ENCODE peak calls at places on chromosome 11, in ten cellular contexts. One of them, this sample, is unnamed.
A peak's percentile ranks its signal among the peaks of the same experiment; 100 is the strongest.

GRCh38 chr11:134037093-134037908 is 31.6 kb upstream of the JAM3 start:
- DNase-seq in LNCaP clone FGC: no peak
- DNase-seq in fibroblast of pulmonary artery: peak; percentile 66
- DNase-seq in GM10248: peak; percentile 58
- DNase-seq in choroid plexus epithelial cell: peak; percentile 67
- DNase-seq in progenitor cell of endocrine pancreas: peak; percentile 41
- DNase-seq in A549: no peak
- DNase-seq in HFF-Myc: no peak
- DNase-seq in dorsolateral prefrontal cortex: peak; percentile 64
- DNase-seq in ovary: peak; percentile 84
- DNase-seq in this sample: peak; percentile 63

GRCh38 chr11:34366522-34366921 is 8.7 kb upstream of the ABTB2 start:
- DNase-seq in LNCaP clone FGC: peak; percentile 58
- DNase-seq in fibroblast of pulmonary artery: peak; percentile 53
- DNase-seq in GM10248: peak; percentile 44
- DNase-seq in choroid plexus epithelial cell: peak; percentile 61
- DNase-seq in progenitor cell of endocrine pancreas: no peak
- DNase-seq in A549: no peak
- DNase-seq in HFF-Myc: no peak
- DNase-seq in dorsolateral prefrontal cortex: no peak
- DNase-seq in ovary: no peak
- DNase-seq in this sample: no peak

GRCh38 chr11:78801161-78801884 is 226.7 kb upstream of the NARS2 start:
- DNase-seq in LNCaP clone FGC: peak; percentile 97
- DNase-seq in fibroblast of pulmonary artery: peak; percentile 91
- DNase-seq in GM10248: no peak
- DNase-seq in choroid plexus epithelial cell: peak; percentile 96
- DNase-seq in progenitor cell of endocrine pancreas: no peak
- DNase-seq in A549: no peak
- DNase-seq in HFF-Myc: peak; percentile 88
- DNase-seq in dorsolateral prefrontal cortex: no peak
- DNase-seq in ovary: peak; percentile 49
- DNase-seq in this sample: no peak

GRCh38 chr11:94549166-94549565 is 5.4 kb downstream of the FUT4 start:
- DNase-seq in LNCaP clone FGC: no peak
- DNase-seq in fibroblast of pulmonary artery: no peak
- DNase-seq in GM10248: no peak
- DNase-seq in choroid plexus epithelial cell: no peak
- DNase-seq in progenitor cell of endocrine pancreas: no peak
- DNase-seq in A549: no peak
- DNase-seq in HFF-Myc: no peak
- DNase-seq in dorsolateral prefrontal cortex: no peak
- DNase-seq in ovary: no peak
- DNase-seq in this sample: no peak

GRCh38 chr11:128491195-128491936 is 96.0 kb downstream of the ETS1 start:
- DNase-seq in LNCaP clone FGC: no peak
- DNase-seq in fibroblast of pulmonary artery: no peak
- DNase-seq in GM10248: no peak
- DNase-seq in choroid plexus epithelial cell: no peak
- DNase-seq in progenitor cell of endocrine pancreas: no peak
- DNase-seq in A549: no peak
- DNase-seq in HFF-Myc: no peak
- DNase-seq in dorsolateral prefrontal cortex: no peak
- DNase-seq in ovary: no peak
- DNase-seq in this sample: no peak

GRCh38 chr11:37952035-37952434 is 1354.0 kb upstream of the RAG2 start:
- DNase-seq in LNCaP clone FGC: no peak
- DNase-seq in fibroblast of pulmonary artery: peak; percentile 19
- DNase-seq in GM10248: no peak
- DNase-seq in choroid plexus epithelial cell: peak; percentile 28
- DNase-seq in progenitor cell of endocrine pancreas: no peak
- DNase-seq in A549: no peak
- DNase-seq in HFF-Myc: no peak
- DNase-seq in dorsolateral prefrontal cortex: no peak
- DNase-seq in ovary: no peak
- DNase-seq in this sample: no peak

GRCh38 chr11:1298695-1299492 is 10.5 kb downstream of the TOLLIP start:
- DNase-seq in LNCaP clone FGC: peak; percentile 63
- DNase-seq in fibroblast of pulmonary artery: peak; percentile 78
- DNase-seq in GM10248: no peak
- DNase-seq in choroid plexus epithelial cell: peak; percentile 88
- DNase-seq in progenitor cell of endocrine pancreas: no peak
- DNase-seq in A549: peak; percentile 73
- DNase-seq in HFF-Myc: no peak
- DNase-seq in dorsolateral prefrontal cortex: peak; percentile 90
- DNase-seq in ovary: peak; percentile 91
- DNase-seq in this sample: no peak

GRCh38 chr11:46200537-46201281 is 76.8 kb upstream of the CREB3L1 start:
- DNase-seq in LNCaP clone FGC: no peak
- DNase-seq in fibroblast of pulmonary artery: no peak
- DNase-seq in GM10248: no peak
- DNase-seq in choroid plexus epithelial cell: no peak
- DNase-seq in progenitor cell of endocrine pancreas: no peak
- DNase-seq in A549: no peak
- DNase-seq in HFF-Myc: no peak
- DNase-seq in dorsolateral prefrontal cortex: no peak
- DNase-seq in ovary: no peak
- DNase-seq in this sample: no peak

GRCh38 chr11:35654711-35655110 is 7.9 kb upstream of the TRIM44 start:
- DNase-seq in LNCaP clone FGC: no peak
- DNase-seq in fibroblast of pulmonary artery: no peak
- DNase-seq in GM10248: no peak
- DNase-seq in choroid plexus epithelial cell: no peak
- DNase-seq in progenitor cell of endocrine pancreas: no peak
- DNase-seq in A549: no peak
- DNase-seq in HFF-Myc: no peak
- DNase-seq in dorsolateral prefrontal cortex: no peak
- DNase-seq in ovary: no peak
- DNase-seq in this sample: no peak

GRCh38 chr11:132472411-132473205 is 1059.7 kb downstream of the OPCML start:
- DNase-seq in LNCaP clone FGC: no peak
- DNase-seq in fibroblast of pulmonary artery: no peak
- DNase-seq in GM10248: no peak
- DNase-seq in choroid plexus epithelial cell: peak; percentile 43
- DNase-seq in progenitor cell of endocrine pancreas: no peak
- DNase-seq in A549: no peak
- DNase-seq in HFF-Myc: no peak
- DNase-seq in dorsolateral prefrontal cortex: peak; percentile 45
- DNase-seq in ovary: no peak
- DNase-seq in this sample: no peak

GRCh38 chr11:70220136-70220535 is 17.0 kb downstream of the FADD start:
- DNase-seq in LNCaP clone FGC: no peak
- DNase-seq in fibroblast of pulmonary artery: no peak
- DNase-seq in GM10248: no peak
- DNase-seq in choroid plexus epithelial cell: no peak
- DNase-seq in progenitor cell of endocrine pancreas: no peak
- DNase-seq in A549: no peak
- DNase-seq in HFF-Myc: no peak
- DNase-seq in dorsolateral prefrontal cortex: no peak
- DNase-seq in ovary: no peak
- DNase-seq in this sample: no peak

GRCh38 chr11:90453525-90453924 is 230.7 kb upstream of the CHORDC1 start:
- DNase-seq in LNCaP clone FGC: no peak
- DNase-seq in fibroblast of pulmonary artery: no peak
- DNase-seq in GM10248: no peak
- DNase-seq in choroid plexus epithelial cell: no peak
- DNase-seq in progenitor cell of endocrine pancreas: no peak
- DNase-seq in A549: no peak
- DNase-seq in HFF-Myc: no peak
- DNase-seq in dorsolateral prefrontal cortex: no peak
- DNase-seq in ovary: no peak
- DNase-seq in this sample: no peak

GRCh38 chr11:110367571-110367970 is 62.2 kb upstream of the FDX1 start:
- DNase-seq in LNCaP clone FGC: no peak
- DNase-seq in fibroblast of pulmonary artery: peak; percentile 45
- DNase-seq in GM10248: no peak
- DNase-seq in choroid plexus epithelial cell: no peak
- DNase-seq in progenitor cell of endocrine pancreas: no peak
- DNase-seq in A549: no peak
- DNase-seq in HFF-Myc: no peak
- DNase-seq in dorsolateral prefrontal cortex: no peak
- DNase-seq in ovary: no peak
- DNase-seq in this sample: no peak
- TF ChIP-seq CTCF in LNCaP clone FGC: no peak
- TF ChIP-seq CTCF in fibroblast of pulmonary artery: peak; percentile 7
- TF ChIP-seq CTCF in GM10248: peak; percentile 8
- TF ChIP-seq CTCF in choroid plexus epithelial cell: peak; percentile 4
- TF ChIP-seq CTCF in progenitor cell of endocrine pancreas: no peak
- TF ChIP-seq CTCF in A549: peak; percentile 31
- TF ChIP-seq CTCF in HFF-Myc: no peak
- TF ChIP-seq CTCF in dorsolateral prefrontal cortex: peak; percentile 40
- TF ChIP-seq CTCF in ovary: no peak
- TF ChIP-seq CTCF in this sample: no peak

DNA sequence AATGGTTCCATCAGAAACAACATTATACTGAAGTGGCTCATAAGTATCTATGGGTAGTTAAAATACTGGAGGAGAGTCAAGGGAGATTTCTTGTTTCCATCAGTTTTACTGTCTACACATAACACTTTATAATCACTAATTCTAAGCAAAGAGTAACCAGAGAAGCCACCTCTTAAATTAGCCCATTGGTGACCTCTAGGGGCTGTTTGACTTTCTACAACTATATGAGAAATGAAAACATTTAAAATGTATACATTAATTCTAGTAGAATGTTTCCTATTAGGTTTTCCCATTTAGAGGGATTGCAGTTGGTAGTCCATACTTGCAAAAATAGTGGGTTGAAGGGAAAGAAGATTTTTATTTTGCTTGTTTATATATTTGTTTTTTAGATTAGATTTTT is 504.3 kb downstream of the FAM181B start:
- DNase-seq in LNCaP clone FGC: no peak
- DNase-seq in fibroblast of pulmonary artery: peak; percentile 22
- DNase-seq in GM10248: peak; percentile 3
- DNase-seq in choroid plexus epithelial cell: peak; percentile 65
- DNase-seq in progenitor cell of endocrine pancreas: no peak
- DNase-seq in A549: no peak
- DNase-seq in HFF-Myc: no peak
- DNase-seq in dorsolateral prefrontal cortex: no peak
- DNase-seq in ovary: no peak
- DNase-seq in this sample: no peak
- TF ChIP-seq CTCF in LNCaP clone FGC: peak; percentile 61
- TF ChIP-seq CTCF in fibroblast of pulmonary artery: peak; percentile 12
- TF ChIP-seq CTCF in GM10248: peak; percentile 35
- TF ChIP-seq CTCF in choroid plexus epithelial cell: peak; percentile 47
- TF ChIP-seq CTCF in progenitor cell of endocrine pancreas: peak; percentile 77
- TF ChIP-seq CTCF in A549: peak; percentile 28
- TF ChIP-seq CTCF in HFF-Myc: no peak
- TF ChIP-seq CTCF in dorsolateral prefrontal cortex: peak; percentile 23
- TF ChIP-seq CTCF in ovary: no peak
- TF ChIP-seq CTCF in this sample: no peak

GRCh38 chr11:69089258-69089657 is 40.5 kb downstream of the TPCN2 start:
- DNase-seq in LNCaP clone FGC: no peak
- DNase-seq in fibroblast of pulmonary artery: peak; percentile 65
- DNase-seq in GM10248: no peak
- DNase-seq in choroid plexus epithelial cell: peak; percentile 71
- DNase-seq in progenitor cell of endocrine pancreas: no peak
- DNase-seq in A549: no peak
- DNase-seq in HFF-Myc: peak; percentile 42
- DNase-seq in dorsolateral prefrontal cortex: no peak
- DNase-seq in ovary: peak; percentile 36
- DNase-seq in this sample: no peak

GRCh38 chr11:69087811-69088210 is 39.1 kb downstream of the TPCN2 start:
- DNase-seq in LNCaP clone FGC: no peak
- DNase-seq in fibroblast of pulmonary artery: no peak
- DNase-seq in GM10248: no peak
- DNase-seq in choroid plexus epithelial cell: no peak
- DNase-seq in progenitor cell of endocrine pancreas: no peak
- DNase-seq in A549: no peak
- DNase-seq in HFF-Myc: no peak
- DNase-seq in dorsolateral prefrontal cortex: no peak
- DNase-seq in ovary: no peak
- DNase-seq in this sample: no peak

GRCh38 chr11:69086741-69087524 is 38.2 kb downstream of the TPCN2 start:
- DNase-seq in LNCaP clone FGC: no peak
- DNase-seq in fibroblast of pulmonary artery: no peak
- DNase-seq in GM10248: no peak
- DNase-seq in choroid plexus epithelial cell: no peak
- DNase-seq in progenitor cell of endocrine pancreas: no peak
- DNase-seq in A549: no peak
- DNase-seq in HFF-Myc: no peak
- DNase-seq in dorsolateral prefrontal cortex: no peak
- DNase-seq in ovary: no peak
- DNase-seq in this sample: no peak

GRCh38 chr11:69086152-69086551 is 37.4 kb downstream of the TPCN2 start:
- DNase-seq in LNCaP clone FGC: no peak
- DNase-seq in fibroblast of pulmonary artery: no peak
- DNase-seq in GM10248: no peak
- DNase-seq in choroid plexus epithelial cell: no peak
- DNase-seq in progenitor cell of endocrine pancreas: no peak
- DNase-seq in A549: no peak
- DNase-seq in HFF-Myc: no peak
- DNase-seq in dorsolateral prefrontal cortex: no peak
- DNase-seq in ovary: no peak
- DNase-seq in this sample: no peak

GRCh38 chr11:69088676-69089146 is 40.0 kb downstream of the TPCN2 start:
- DNase-seq in LNCaP clone FGC: peak; percentile 53
- DNase-seq in fibroblast of pulmonary artery: peak; percentile 83
- DNase-seq in GM10248: peak; percentile 93
- DNase-seq in choroid plexus epithelial cell: peak; percentile 87
- DNase-seq in progenitor cell of endocrine pancreas: peak; percentile 73
- DNase-seq in A549: peak; percentile 97
- DNase-seq in HFF-Myc: peak; percentile 55
- DNase-seq in dorsolateral prefrontal cortex: peak; percentile 81
- DNase-seq in ovary: peak; percentile 86
- DNase-seq in this sample: peak; percentile 20
- TF ChIP-seq CTCF in LNCaP clone FGC: peak; percentile 88
- TF ChIP-seq CTCF in fibroblast of pulmonary artery: peak; percentile 78
- TF ChIP-seq CTCF in GM10248: peak; percentile 75
- TF ChIP-seq CTCF in choroid plexus epithelial cell: peak; percentile 88
- TF ChIP-seq CTCF in progenitor cell of endocrine pancreas: peak; percentile 89
- TF ChIP-seq CTCF in A549: peak; percentile 87
- TF ChIP-seq CTCF in HFF-Myc: peak; percentile 70
- TF ChIP-seq CTCF in dorsolateral prefrontal cortex: peak; percentile 83
- TF ChIP-seq CTCF in ovary: peak; percentile 71
- TF ChIP-seq CTCF in this sample: peak; percentile 62

DNA sequence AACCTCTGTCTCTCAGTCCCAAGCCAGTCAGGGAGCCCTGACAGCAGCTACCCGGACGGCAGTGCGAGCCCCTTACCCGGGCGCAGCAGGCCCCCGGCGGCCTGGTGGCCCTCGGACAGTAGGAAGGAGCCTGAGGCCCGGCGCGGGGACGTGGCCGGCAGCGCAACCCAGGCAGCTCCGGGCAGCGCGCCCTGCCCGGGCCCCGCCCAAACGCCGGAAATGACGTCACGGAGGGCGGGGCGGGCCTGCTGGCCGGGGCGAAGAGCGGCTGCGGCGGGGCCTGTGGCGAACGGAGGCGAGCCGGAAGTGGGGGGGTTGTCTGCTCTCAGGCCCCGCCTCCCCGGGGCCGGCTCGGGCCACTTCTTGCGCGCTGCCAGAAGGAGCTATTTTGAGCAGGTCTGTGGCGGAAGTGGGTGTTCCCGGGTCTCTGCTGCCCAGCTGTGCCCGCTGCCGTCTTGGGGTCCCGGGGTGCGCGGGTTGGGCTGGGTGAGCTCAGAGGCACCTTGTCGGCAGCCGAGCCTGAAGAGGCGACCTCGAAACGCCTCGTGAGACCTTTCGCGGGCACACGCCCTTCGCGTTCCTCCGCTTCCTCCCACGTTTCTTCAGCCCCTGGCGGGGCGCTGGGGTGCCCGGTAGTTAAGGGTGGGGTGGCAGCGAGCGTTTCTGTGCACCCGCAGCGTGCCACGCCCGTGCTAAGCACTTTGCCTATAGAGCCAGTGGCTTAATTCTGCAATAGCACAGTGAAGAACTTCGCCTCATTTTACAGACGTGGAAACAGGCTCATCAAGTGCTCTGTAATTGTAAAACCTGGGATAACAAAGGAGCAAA is at the start of gene C11orf24:
- DNase-seq in LNCaP clone FGC: peak; percentile 65
- DNase-seq in fibroblast of pulmonary artery: peak; percentile 92
- DNase-seq in GM10248: peak; percentile 98
- DNase-seq in choroid plexus epithelial cell: peak; percentile 93
- DNase-seq in progenitor cell of endocrine pancreas: peak; percentile 90
- DNase-seq in A549: peak; percentile 95
- DNase-seq in HFF-Myc: peak; percentile 56
- DNase-seq in dorsolateral prefrontal cortex: peak; percentile 96
- DNase-seq in ovary: peak; percentile 94
- DNase-seq in this sample: peak; percentile 91
- TF ChIP-seq CTCF in LNCaP clone FGC: no peak
- TF ChIP-seq CTCF in fibroblast of pulmonary artery: no peak
- TF ChIP-seq CTCF in GM10248: no peak
- TF ChIP-seq CTCF in choroid plexus epithelial cell: peak; percentile 1
- TF ChIP-seq CTCF in progenitor cell of endocrine pancreas: no peak
- TF ChIP-seq CTCF in A549: no peak
- TF ChIP-seq CTCF in HFF-Myc: no peak
- TF ChIP-seq CTCF in dorsolateral prefrontal cortex: no peak
- TF ChIP-seq CTCF in ovary: no peak
- TF ChIP-seq CTCF in this sample: no peak